ENCODE peak calls at places on chromosomes 6 and 20, in seven cellular contexts. J is Peyer's patch, M is Panc1, A is brain microvascular endothelial cell, G is hepatocyte, H is Karpas-422, E is testis. L is an unnamed sample. For H3K27me3, the result is how much of the 10 kb centered on the place peaks cover.

GRCh38 chr6:145247677-145248419 is 487.5 kb downstream of the EPM2A start:
- DNase-seq in E (no peak), H (no peak), G (no peak), A (peak), J (no peak), M (no peak), L (no peak)

GRCh38 chr6:74480561-74480960 is 725.3 kb downstream of the COL12A1 start:
- DNase-seq in E (no peak), J (no peak), A (no peak), M (no peak), G (no peak), H (no peak), L (no peak)

GRCh38 chr6:85390105-85390728 is 59.7 kb upstream of the NT5E start:
- DNase-seq in G (peak), H (no peak), M (no peak), A (no peak), E (no peak), J (peak), L (no peak)

GRCh38 chr6:159038914-159039884 is 5.6 kb downstream of the TAGAP start:
- DNase-seq in M (no peak), E (no peak), H (peak), G (peak), A (no peak), J (peak), L (no peak)

GRCh38 chr6:169975286-169975685 is 223.9 kb downstream of the ERMARD start:
- DNase-seq in A (no peak), E (no peak), J (no peak), H (no peak), M (no peak), G (no peak), L (no peak)

GRCh38 chr6:3885262-3886036 is 36.3 kb downstream of the FAM50B start:
- DNase-seq in H (no peak), A (no peak), G (peak), M (no peak), J (peak), E (no peak), L (no peak)

GRCh38 chr6:149400050-149400449 is at the start of gene SUMO4:
- DNase-seq in A (no peak), H (no peak), J (no peak), M (no peak), E (no peak), G (no peak), L (no peak)

GRCh38 chr6:116101298-116101718 is 655 bp downstream of the NT5DC1 start:
- DNase-seq in G (no peak), H (no peak), E (peak), M (peak), J (peak), A (no peak), L (no peak)

GRCh38 chr6:41732601-41733348 is 2.6 kb downstream of the TFEB start:
- DNase-seq in G (peak), A (no peak), M (no peak), J (peak), H (peak), E (no peak), L (no peak)

GRCh38 chr6:3911130-3911529 is 62.0 kb downstream of the FAM50B start:
- DNase-seq in G (no peak), H (no peak), J (peak), A (peak), E (no peak), M (no peak), L (no peak)

GRCh38 chr20:25277941-25278521 is 30.1 kb downstream of the PYGB start:
- DNase-seq in E (peak), M (no peak), G (no peak), A (no peak), J (peak), H (no peak), L (peak)

GRCh38 chr6:22249646-22250045 is 47.2 kb downstream of the PRL start:
- DNase-seq in M (no peak), A (no peak), E (no peak), G (no peak), J (no peak), H (no peak), L (no peak)

GRCh38 chr6:25280617-25280990 is 1.4 kb downstream of the CARMIL1 start:
- DNase-seq in H (peak), J (no peak), A (no peak), E (no peak), G (peak), M (no peak), L (no peak)

GRCh38 chr6:54525731-54526130 is 217.5 kb downstream of the TINAG start:
- DNase-seq in E (no peak), M (no peak), G (no peak), A (peak), H (no peak), J (no peak), L (no peak)

GRCh38 chr6:63514488-63515173 is 57.6 kb upstream of the LOC128125822 start:
- DNase-seq in M (no peak), A (no peak), G (no peak), H (no peak), J (no peak), E (no peak), L (no peak)

GRCh38 chr6:163249651-163250101 is 164.8 kb upstream of the QKI start:
- DNase-seq in M (no peak), G (no peak), A (no peak), J (no peak), E (no peak), H (no peak), L (no peak)

GRCh38 chr6:1535295-1535694 is 74.4 kb upstream of the FOXC1 start:
- DNase-seq in G (no peak), A (peak), M (no peak), J (no peak), H (no peak), E (no peak), L (no peak)

GRCh38 chr6:160929831-160930230 is 61.7 kb upstream of the MAP3K4 start:
- DNase-seq in G (no peak), A (no peak), H (no peak), E (no peak), M (no peak), J (no peak), L (no peak)

GRCh38 chr6:87183687-87184086 is 28.3 kb downstream of the ZNF292 start:
- DNase-seq in G (no peak), H (no peak), E (no peak), M (no peak), J (no peak), A (peak), L (no peak)

GRCh38 chr20:25529295-25529951 is 55.9 kb downstream of the NINL start:
- DNase-seq in J (no peak), M (no peak), E (no peak), H (no peak), A (no peak), G (no peak), L (no peak)

GRCh38 chr6:43916924-43917877 is 147.2 kb downstream of the VEGFA start:
- DNase-seq in H (no peak), J (peak), A (no peak), E (peak), M (no peak), G (peak), L (peak)

GRCh38 chr20:50916257-50916656 is 15.0 kb downstream of the ADNP start:
- DNase-seq in A (peak), G (peak), E (no peak), H (peak), J (no peak), M (no peak), L (no peak)

GRCh38 chr6:10507715-10508114 is 13.4 kb upstream of the GCNT2 start:
- DNase-seq in A (no peak), G (no peak), H (peak), M (no peak), E (no peak), J (no peak), L (no peak)
- H3K27ac ChIP-seq in A (no peak), G (no peak), H (no peak), M (no peak), E (no peak), J (no peak), L (no peak)

DNA sequence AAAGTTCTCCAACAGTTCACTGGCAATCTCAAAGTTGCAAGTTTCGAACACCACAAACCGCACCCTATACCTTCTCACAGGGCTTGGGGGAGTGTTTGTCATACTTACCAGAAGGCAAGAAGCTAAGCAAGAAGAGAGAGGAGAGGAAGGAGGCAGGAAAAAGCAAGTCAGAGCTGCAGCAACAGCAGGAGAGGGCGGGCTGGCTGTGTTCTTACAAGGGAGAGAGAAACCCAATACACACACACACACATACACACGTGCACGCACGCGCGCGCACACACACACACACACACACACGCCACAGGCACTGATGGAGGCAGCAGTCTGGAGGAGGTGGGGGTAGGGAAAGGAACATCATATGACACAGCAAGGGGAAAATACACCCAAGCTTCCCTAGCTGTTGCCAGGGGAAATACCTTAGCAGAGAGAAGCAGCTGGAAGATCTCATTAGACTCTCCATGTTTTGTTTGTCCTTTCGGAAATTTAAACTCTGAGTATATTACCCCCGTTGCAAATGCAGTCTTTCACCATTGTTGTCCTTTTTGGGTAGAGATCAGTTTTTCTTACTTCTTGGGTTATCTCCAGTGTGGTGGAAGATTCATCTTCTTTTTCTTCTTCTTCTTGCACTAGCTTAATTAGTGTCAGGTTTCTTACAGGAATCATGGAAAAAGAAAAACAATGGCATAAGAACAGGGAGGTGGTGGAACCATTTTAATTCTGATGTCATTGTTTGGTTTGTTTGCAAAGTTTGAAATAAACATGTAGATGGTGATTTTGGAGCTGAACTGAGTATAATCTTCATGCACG is at the start of gene TXLNB:
- DNase-seq in H (peak), E (peak), J (peak), M (no peak), G (peak), A (peak), L (peak)
- H3K4me3 ChIP-seq in H (peak), E (no peak), J (peak), M (no peak), G (no peak), A (no peak), L (peak)

GRCh38 chr6:30075094-30075986 is at the start of gene RNF39:
- DNase-seq in E (peak), H (no peak), G (peak), A (no peak), M (no peak), J (peak), L (peak)

GRCh38 chr6:30074331-30075093 is 1.1 kb downstream of the RNF39 start:
- DNase-seq in G (peak), J (no peak), A (no peak), H (no peak), E (peak), M (no peak), L (peak)

GRCh38 chr6:30075987-30076311 is 380 bp upstream of the RNF39 start:
- DNase-seq in M (no peak), J (no peak), A (no peak), E (no peak), H (no peak), G (no peak), L (peak)

GRCh38 chr6:30076333-30076732 is 764 bp upstream of the RNF39 start:
- DNase-seq in A (no peak), G (no peak), J (no peak), H (no peak), E (peak), M (no peak), L (no peak)

DNA sequence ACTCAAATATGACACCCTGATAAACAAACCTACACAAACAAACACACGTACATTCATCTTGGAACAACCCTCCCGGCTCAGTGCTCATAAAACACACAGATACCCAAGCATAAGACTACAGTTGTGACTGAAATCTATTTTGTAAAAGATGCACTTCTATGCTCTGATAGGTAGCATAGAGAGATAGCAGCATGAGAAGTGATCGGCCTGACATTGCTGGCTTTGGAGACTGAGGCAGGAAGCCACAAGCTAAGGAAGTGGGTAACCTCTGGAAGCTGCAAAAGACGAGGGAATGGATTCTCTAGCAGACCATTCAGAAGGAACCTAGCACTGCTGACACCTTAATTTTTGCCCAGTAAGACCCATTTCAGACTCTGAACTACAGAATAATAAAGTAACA is 1.6 kb upstream of the RNF39 start:
- DNase-seq in A (no peak), E (no peak), M (no peak), G (no peak), H (no peak), J (no peak), L (no peak)
- H3K27me3 ChIP-seq in A (half or more), E (under half), M (under half), G (half or more), H (under half), J (under half), L (under half)

DNA sequence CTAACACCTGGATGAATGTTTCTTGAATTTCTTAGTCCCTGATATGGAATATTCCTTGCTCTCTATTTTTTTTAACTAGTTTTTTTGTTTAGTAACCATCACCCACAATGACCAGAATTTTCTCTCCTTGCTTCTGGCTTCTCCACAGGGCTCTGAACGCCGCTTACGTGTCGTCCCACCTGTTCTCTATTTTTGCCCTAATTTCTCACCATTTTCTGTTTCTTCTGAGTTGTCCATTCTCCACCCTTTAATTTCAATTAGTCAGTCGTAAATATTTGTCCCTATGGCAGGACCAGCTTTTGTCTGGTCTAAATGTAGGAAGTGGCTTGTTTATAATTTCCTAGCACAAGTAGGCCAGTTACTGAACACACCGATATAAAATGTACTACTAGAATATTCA is 52.3 kb downstream of the PLCB4 start:
- DNase-seq in G (no peak), E (no peak), M (no peak), J (no peak), A (no peak), H (no peak), L (no peak)
- H3K27ac ChIP-seq in G (no peak), E (no peak), M (no peak), J (no peak), A (no peak), H (no peak), L (no peak)

DNA sequence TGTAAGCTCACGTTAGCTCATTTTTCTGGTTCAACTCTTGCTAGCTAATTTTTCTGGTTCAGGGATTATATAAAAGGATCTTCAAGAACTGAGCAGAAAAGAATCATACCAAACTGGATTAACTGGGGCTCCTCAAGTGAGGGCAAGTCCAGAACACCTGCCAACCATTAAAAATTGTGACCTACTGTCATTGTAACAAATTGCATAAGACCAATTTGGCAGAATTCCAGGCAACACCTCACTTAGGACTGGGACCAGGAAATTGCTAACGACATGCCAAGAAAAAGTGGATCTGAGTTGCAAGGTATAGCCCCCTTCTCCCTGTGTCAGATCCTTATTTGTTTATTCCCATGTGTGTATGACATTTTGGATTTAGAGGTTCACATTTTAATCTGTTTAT is 216.6 kb downstream of the HIVEP2 start:
- DNase-seq in J (no peak), E (no peak), M (no peak), A (no peak), G (peak), H (no peak), L (no peak)
- H3K4me3 ChIP-seq in J (no peak), E (no peak), M (no peak), A (no peak), G (no peak), H (no peak), L (no peak)

GRCh38 chr20:38652995-38653394 is 51.4 kb downstream of the ARHGAP40 start:
- DNase-seq in H (no peak), G (no peak), M (no peak), E (no peak), J (no peak), A (no peak), L (no peak)
- H3K27me3 ChIP-seq in H (under half), G (under half), M (under half), E (under half), J (under half), A (under half), L (under half)

GRCh38 chr20:20079102-20079784 is 26.9 kb downstream of the CFAP61 start:
- DNase-seq in H (peak), M (no peak), J (peak), G (no peak), E (no peak), A (no peak), L (no peak)

GRCh38 chr20:20073851-20074252 is 21.5 kb downstream of the CFAP61 start:
- DNase-seq in G (no peak), J (no peak), A (no peak), H (no peak), E (no peak), M (no peak), L (no peak)

GRCh38 chr20:20078041-20078440 is 25.7 kb downstream of the CFAP61 start:
- DNase-seq in J (no peak), A (no peak), E (no peak), G (no peak), H (no peak), M (no peak), L (no peak)

GRCh38 chr20:20075032-20075431 is 22.7 kb downstream of the CFAP61 start:
- DNase-seq in J (no peak), E (no peak), G (no peak), A (no peak), H (no peak), M (no peak), L (no peak)

DNA sequence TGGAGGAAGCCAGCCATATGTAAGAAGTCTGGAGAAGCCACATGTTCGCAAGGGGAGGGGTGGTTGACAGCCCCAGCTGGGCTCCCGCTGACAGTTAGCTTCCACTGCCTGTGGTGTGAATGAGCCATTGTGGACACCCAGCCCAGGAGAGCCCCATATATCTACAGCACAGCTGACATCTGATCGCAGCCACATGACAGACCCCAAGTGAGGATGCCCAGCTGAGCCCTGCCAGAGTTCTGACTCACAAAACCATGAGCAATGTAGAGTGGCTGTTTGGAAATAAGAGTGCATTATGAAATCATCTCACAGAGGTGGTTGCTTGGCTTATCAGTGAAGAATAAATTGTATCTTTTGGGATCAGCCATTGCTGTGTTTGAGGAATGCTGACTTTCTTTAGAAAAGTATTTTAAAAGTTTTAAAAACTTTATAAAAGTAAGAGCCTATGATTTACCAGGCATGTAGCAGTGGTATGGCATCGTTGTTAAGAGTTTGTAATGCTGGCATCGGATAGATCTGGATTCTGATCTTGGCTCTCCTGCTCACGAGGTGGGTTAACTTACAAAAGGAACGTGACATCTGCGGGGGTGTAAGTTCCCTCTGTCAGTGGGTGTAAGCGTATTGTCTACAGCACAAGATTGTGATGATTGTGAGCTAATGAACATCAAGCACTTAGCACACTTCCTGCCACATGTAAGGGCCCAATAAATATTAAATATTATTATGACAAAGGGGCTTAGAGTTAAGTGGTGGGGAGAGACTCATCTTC is 24.1 kb downstream of the CFAP61 start:
- DNase-seq in H (no peak), A (peak), M (no peak), G (peak), J (no peak), E (no peak), L (no peak)
- H3K27ac ChIP-seq in H (no peak), A (no peak), M (no peak), G (no peak), J (no peak), E (no peak), L (no peak)

GRCh38 chr6:108116781-108117426 is 42.4 kb upstream of the OSTM1 start:
- DNase-seq in J (no peak), G (no peak), E (no peak), M (no peak), H (no peak), A (no peak), L (no peak)
- H3K4me3 ChIP-seq in J (peak), G (no peak), E (no peak), M (no peak), H (peak), A (no peak), L (no peak)

DNA sequence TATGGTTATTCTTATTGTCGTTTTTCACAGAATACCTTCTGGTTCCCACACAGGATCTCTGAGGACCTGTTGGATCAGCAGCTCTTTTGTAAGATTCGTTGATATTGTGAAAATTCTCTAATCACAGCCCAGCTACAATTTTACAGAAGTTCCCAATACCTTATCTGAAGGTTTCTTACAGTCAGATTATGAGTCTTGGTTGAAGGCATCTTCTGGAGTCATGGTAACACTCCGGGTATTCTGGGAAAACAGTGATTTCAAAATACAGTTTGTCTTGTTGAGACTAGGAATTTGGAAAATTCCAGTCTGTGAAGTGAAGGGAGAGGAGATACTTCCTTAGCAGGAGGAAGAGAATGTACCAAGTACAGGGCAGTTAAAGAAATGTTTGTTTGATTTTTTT is 22.2 kb upstream of the HLA-C start:
- DNase-seq in J (no peak), M (no peak), A (no peak), E (no peak), G (no peak), H (no peak), L (no peak)
- H3K27me3 ChIP-seq in J (under half), M (under half), A (under half), E (under half), G (under half), H (under half), L (under half)